ENCODE peak calls at places on chromosomes 7 and 10, in eight cellular contexts. H is breast epithelium; E is T-cell; X is stimulated activated CD8-positive, alpha-beta memory T cell treated with anti-CD3 and anti-CD28 coated beads, Interleukin-15, amount 100 ng/mL, for 1 hour; F is ACHN; G is WTC11; M is WERI-Rb-1; R is HCT116. Z is an unnamed sample.

GRCh38 chr10:125772112-125772863 is 3.3 kb downstream of the MMP21 start:
- DNase-seq in X (no peak), R (no peak), G (no peak), F (no peak), E (no peak), M (no peak), H (no peak), Z (no peak)

GRCh38 chr10:24784061-24784460 is 60.4 kb upstream of the ARHGAP21 start:
- DNase-seq in E (no peak), F (no peak), G (no peak), X (no peak), H (peak; percentile 78), R (no peak), M (no peak), Z (no peak)

GRCh38 chr10:44369851-44370250 is 15.0 kb downstream of the CXCL12 start:
- DNase-seq in X (no peak), H (no peak), E (no peak), M (no peak), F (no peak), R (no peak), G (no peak), Z (no peak)

GRCh38 chr7:44750921-44751571 is 2.4 kb downstream of the ZMIZ2 start:
- DNase-seq in E (peak; percentile 33), F (peak; percentile 34), H (no peak), G (no peak), R (no peak), X (no peak), M (no peak), Z (no peak)

GRCh38 chr10:119416855-119417254 is 125.7 kb downstream of the RGS10 start:
- DNase-seq in M (peak; percentile 72), E (peak; percentile 66), F (peak; percentile 68), H (no peak), G (peak; percentile 76), X (peak; percentile 36), R (peak; percentile 58), Z (peak; percentile 55)

GRCh38 chr10:49310460-49310859 is 11.5 kb downstream of the C10orf71 start:
- DNase-seq in E (no peak), G (no peak), M (no peak), X (no peak), H (no peak), F (no peak), R (no peak), Z (no peak)

GRCh38 chr10:4069491-4069890 is 284.5 kb upstream of the KLF6 start:
- DNase-seq in R (no peak), F (no peak), M (no peak), X (no peak), H (peak; percentile 50), G (no peak), E (no peak), Z (no peak)

GRCh38 chr10:71272122-71272771 is 46.8 kb upstream of the SLC29A3 start:
- DNase-seq in X (no peak), R (no peak), E (no peak), M (no peak), H (no peak), F (no peak), G (no peak), Z (no peak)

GRCh38 chr7:114082934-114083647 is 164.3 kb upstream of the PPP1R3A start:
- DNase-seq in M (no peak), F (no peak), R (no peak), E (no peak), H (no peak), X (no peak), G (peak; percentile 54), Z (no peak)

GRCh38 chr7:925601-926000 is 28.9 kb downstream of the ADAP1 start:
- DNase-seq in R (no peak), H (no peak), G (peak; percentile 9), X (peak; percentile 53), M (no peak), E (peak; percentile 62), F (no peak), Z (no peak)

GRCh38 chr10:69874464-69874863 is 72.8 kb downstream of the COL13A1 start:
- DNase-seq in M (no peak), G (no peak), E (no peak), H (no peak), F (peak; percentile 11), R (no peak), X (no peak), Z (no peak)

GRCh38 chr10:18303851-18304800 is 163.9 kb downstream of the CACNB2 start:
- DNase-seq in M (no peak), E (no peak), G (no peak), R (no peak), H (no peak), F (no peak), X (no peak), Z (no peak)

GRCh38 chr7:114212753-114213439 is 201.7 kb upstream of the FOXP2 start:
- DNase-seq in M (no peak), R (no peak), H (no peak), X (no peak), G (no peak), E (no peak), F (no peak), Z (no peak)

Z was measured in iPS DF 6.9.